ENCODE peak calls at places on chromosome 13, in nine cellular contexts. A is GM23248, D is neuronal stem cell, M is H1, G is GM23338, Q is MM.1S, N is A549, P is astrocyte, L is SK-N-SH. I is an unnamed sample.
A peak's percentile ranks its signal among the peaks of the same experiment; 100 is the strongest.

GRCh38 chr13:110830331-110830730 is 84.5 kb downstream of the ANKRD10 start:
- DNase-seq in N (no peak), L (no peak), P (no peak), D (no peak), M (no peak), G (no peak), A (no peak), Q (no peak), I (no peak)

GRCh38 chr13:43348397-43348796 is 325.0 kb downstream of the DNAJC15 start:
- DNase-seq in Q (peak; percentile 56), N (peak; percentile 11), P (peak; percentile 73), A (peak; percentile 16), G (no peak), M (no peak), D (no peak), L (no peak), I (no peak)

GRCh38 chr13:26784704-26785639 is 24.4 kb upstream of the GPR12 start:
- DNase-seq in G (peak; percentile 53), Q (peak; percentile 44), L (no peak), D (no peak), A (no peak), N (no peak), P (no peak), M (no peak), I (peak; percentile 92)

GRCh38 chr13:27562457-27562856 is 57.9 kb downstream of the LNX2 start:
- DNase-seq in M (no peak), G (no peak), Q (no peak), N (no peak), P (no peak), L (no peak), A (no peak), D (no peak), I (no peak)

GRCh38 chr13:35996360-35996759 is 134.8 kb downstream of the DCLK1 start:
- DNase-seq in D (no peak), A (no peak), P (no peak), N (no peak), M (no peak), Q (no peak), G (no peak), L (no peak), I (no peak)

GRCh38 chr13:37870895-37871550 is 1.5 kb upstream of the TRPC4 start:
- DNase-seq in G (peak; percentile 23), N (no peak), Q (no peak), M (no peak), A (peak; percentile 78), P (peak; percentile 80), L (no peak), D (no peak), I (no peak)

GRCh38 chr13:27923794-27924528 is 4.2 kb downstream of the PDX1 start:
- DNase-seq in M (no peak), N (no peak), P (no peak), A (no peak), L (no peak), D (peak; percentile 36), Q (no peak), G (peak; percentile 58), I (no peak)

GRCh38 chr13:43006893-43007631 is 15.0 kb upstream of the EPSTI1 start:
- DNase-seq in P (peak; percentile 76), Q (no peak), D (no peak), M (no peak), L (no peak), A (peak; percentile 63), G (no peak), N (no peak), I (no peak)

GRCh38 chr13:103195762-103196161 is 129.5 kb upstream of the SLC10A2 start:
- DNase-seq in A (no peak), Q (no peak), P (no peak), N (no peak), G (no peak), D (no peak), L (no peak), M (no peak), I (no peak)

GRCh38 chr13:67402546-67402945 is 172.4 kb upstream of the PCDH9 start:
- DNase-seq in G (no peak), A (no peak), Q (no peak), P (peak; percentile 6), L (no peak), D (no peak), N (no peak), M (no peak), I (no peak)

GRCh38 chr13:31793246-31793645 is 53.9 kb downstream of the RXFP2 start:
- DNase-seq in N (no peak), D (no peak), L (no peak), G (no peak), A (peak; percentile 50), Q (no peak), M (no peak), P (peak; percentile 9), I (no peak)

GRCh38 chr13:104593251-104593576 is 1527.0 kb upstream of the SLC10A2 start:
- DNase-seq in P (no peak), A (no peak), N (no peak), G (no peak), M (no peak), Q (no peak), D (no peak), L (no peak), I (no peak)

GRCh38 chr13:34250151-34250550 is 432.2 kb downstream of the RFC3 start:
- DNase-seq in G (no peak), L (no peak), N (no peak), M (no peak), P (peak; percentile 65), A (no peak), Q (no peak), D (no peak), I (no peak)

GRCh38 chr13:34247596-34247995 is 429.6 kb downstream of the RFC3 start:
- DNase-seq in P (no peak), M (no peak), Q (no peak), D (no peak), L (no peak), A (no peak), N (no peak), G (no peak), I (no peak)

GRCh38 chr13:34249546-34249945 is 431.6 kb downstream of the RFC3 start:
- DNase-seq in L (no peak), G (no peak), Q (no peak), P (no peak), A (no peak), N (no peak), D (no peak), M (no peak), I (no peak)

GRCh38 chr13:34243396-34243795 is 425.4 kb downstream of the RFC3 start:
- DNase-seq in G (no peak), D (no peak), A (no peak), P (no peak), L (no peak), Q (no peak), N (no peak), M (no peak), I (no peak)

DNA sequence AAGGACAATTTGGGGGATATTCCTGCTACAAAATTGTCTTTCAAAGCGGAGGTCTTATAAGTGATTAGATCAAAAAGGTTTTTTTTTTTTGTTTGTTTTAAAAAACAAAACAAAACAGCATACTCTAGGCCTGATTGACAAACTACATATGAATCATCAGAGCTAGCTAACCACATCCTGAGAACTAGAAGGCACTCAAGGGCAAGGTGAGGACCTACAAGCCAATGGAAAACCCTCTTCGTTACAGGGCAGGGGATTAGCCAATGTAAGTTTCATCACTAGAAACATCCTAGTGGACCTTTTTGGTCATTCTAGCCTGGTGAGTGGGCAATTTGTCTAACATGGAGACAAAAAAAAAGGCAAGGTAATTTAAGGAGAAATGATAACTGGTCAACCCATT is 428.6 kb downstream of the RFC3 start:
- DNase-seq in Q (no peak), L (no peak), A (no peak), G (no peak), P (no peak), D (no peak), M (no peak), N (peak; percentile 6), I (no peak)
- H3K4me2 ChIP-seq in Q (no peak overlapping the region), L (no peak overlapping the region), A (no peak overlapping the region), G (no peak overlapping the region), P (no peak overlapping the region), D (no peak overlapping the region), M (no peak overlapping the region), N (no peak overlapping the region), I (no peak overlapping the region)

GRCh38 chr13:63636231-63636993 is 2220.8 kb upstream of the PCDH20 start:
- DNase-seq in D (no peak), A (no peak), L (no peak), M (no peak), Q (peak; percentile 16), N (peak; percentile 14), G (peak; percentile 43), P (no peak), I (peak; percentile 47)
- H3K4me3 ChIP-seq in D (no peak overlapping the region), A (no peak overlapping the region), L (peak overlapping the region; percentile 24), M (no peak overlapping the region), Q (no peak overlapping the region), N (peak overlapping the region; percentile 47), G (no peak overlapping the region), P (no peak overlapping the region), I (peak overlapping the region; percentile 29)

DNA sequence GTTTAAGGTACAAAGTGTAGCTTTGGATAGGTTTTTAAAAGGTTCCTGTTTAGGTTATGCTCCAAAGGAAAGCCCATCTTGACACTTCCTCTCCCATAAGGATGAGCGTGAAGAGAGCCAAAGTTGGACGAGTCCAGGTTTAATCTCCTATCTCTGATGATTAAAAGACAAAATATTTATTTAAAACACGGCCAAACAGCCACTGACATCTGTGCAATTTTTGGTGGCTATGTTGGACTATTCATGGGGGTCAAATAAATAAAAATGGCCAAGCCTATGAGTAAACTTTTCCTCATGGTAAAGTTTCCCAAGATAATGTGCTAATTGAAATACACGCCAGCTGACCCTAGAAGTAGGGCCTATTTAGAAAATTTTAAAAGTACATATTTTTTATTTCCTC is 69.0 kb upstream of the DOCK9 start:
- DNase-seq in L (no peak), M (no peak), D (no peak), N (no peak), G (no peak), P (peak; percentile 22), A (no peak), Q (no peak), I (no peak)
- H3K4me2 ChIP-seq in L (no peak overlapping the region), M (no peak overlapping the region), D (no peak overlapping the region), N (peak overlapping the region; percentile 65), G (no peak overlapping the region), P (peak overlapping the region; percentile 19), A (no peak overlapping the region), Q (no peak overlapping the region), I (no peak overlapping the region)

GRCh38 chr13:48294670-48295069 is 8.9 kb upstream of the RB1 start:
- DNase-seq in N (no peak), A (no peak), Q (no peak), P (no peak), M (no peak), L (no peak), D (no peak), G (no peak), I (no peak)

GRCh38 chr13:48295271-48295670 is 8.3 kb upstream of the RB1 start:
- DNase-seq in G (no peak), D (no peak), N (no peak), L (no peak), A (no peak), P (no peak), Q (no peak), M (no peak), I (no peak)

GRCh38 chr13:48291730-48292129 is 11.8 kb upstream of the RB1 start:
- DNase-seq in L (no peak), P (no peak), M (no peak), D (no peak), G (no peak), Q (no peak), A (no peak), N (no peak), I (no peak)

GRCh38 chr13:48296528-48296927 is 7.0 kb upstream of the RB1 start:
- DNase-seq in N (no peak), P (no peak), A (no peak), L (no peak), M (no peak), Q (no peak), D (no peak), G (no peak), I (no peak)

GRCh38 chr13:48292650-48293049 is 10.9 kb upstream of the RB1 start:
- DNase-seq in A (no peak), N (no peak), G (no peak), D (no peak), L (no peak), M (no peak), Q (no peak), P (no peak), I (no peak)
- H3K4me3 ChIP-seq in A (no peak overlapping the region), N (no peak overlapping the region), G (no peak overlapping the region), D (no peak overlapping the region), L (no peak overlapping the region), M (no peak overlapping the region), Q (no peak overlapping the region), P (no peak overlapping the region), I (no peak overlapping the region)

I was measured in Karpas-422.